ENCODE peak calls at places on chromosomes 4 and X, in seven cellular contexts. One of them, this sample, is unnamed.
A peak's percentile ranks its signal among the peaks of the same experiment; 100 is the strongest.

GRCh38 chr4:104425003-104425402 is 69.7 kb downstream of the CXXC4 start:
- DNase-seq in astrocyte: no peak
- DNase-seq in A172: no peak
- DNase-seq in CD14-positive monocyte: no peak
- DNase-seq in ACHN: no peak
- DNase-seq in CD8-positive, alpha-beta memory T cell: no peak
- DNase-seq in putamen: peak; percentile 50
- DNase-seq in this sample: no peak

GRCh38 chr4:108492816-108493595 is 127.4 kb upstream of the RPL34 start:
- DNase-seq in astrocyte: peak; percentile 10
- DNase-seq in putamen: no peak
- DNase-seq in A172: no peak
- DNase-seq in ACHN: peak; percentile 40
- DNase-seq in CD14-positive monocyte: no peak
- DNase-seq in CD8-positive, alpha-beta memory T cell: no peak
- DNase-seq in this sample: no peak

GRCh38 chr4:169229571-169230028 is 41.2 kb downstream of the SH3RF1 start:
- DNase-seq in A172: peak; percentile 95
- DNase-seq in CD8-positive, alpha-beta memory T cell: no peak
- DNase-seq in CD14-positive monocyte: no peak
- DNase-seq in putamen: peak; percentile 42
- DNase-seq in ACHN: peak; percentile 89
- DNase-seq in astrocyte: peak; percentile 97
- DNase-seq in this sample: peak; percentile 82

GRCh38 chrX:114075073-114075673 is 508.7 kb upstream of the HTR2C start:
- DNase-seq in CD14-positive monocyte: no peak
- DNase-seq in ACHN: no peak
- DNase-seq in astrocyte: no peak
- DNase-seq in CD8-positive, alpha-beta memory T cell: no peak
- DNase-seq in A172: no peak
- DNase-seq in putamen: no peak
- DNase-seq in this sample: no peak

GRCh38 chrX:17580529-17581155 is 156.7 kb upstream of the SCML1 start:
- DNase-seq in CD8-positive, alpha-beta memory T cell: no peak
- DNase-seq in CD14-positive monocyte: no peak
- DNase-seq in ACHN: peak; percentile 83
- DNase-seq in putamen: no peak
- DNase-seq in A172: peak; percentile 62
- DNase-seq in astrocyte: peak; percentile 86
- DNase-seq in this sample: peak; percentile 74

GRCh38 chr4:184825394-184826314 is at the start of gene ACSL1:
- DNase-seq in putamen: peak; percentile 85
- DNase-seq in CD8-positive, alpha-beta memory T cell: peak; percentile 78
- DNase-seq in CD14-positive monocyte: peak; percentile 83
- DNase-seq in A172: no peak
- DNase-seq in ACHN: peak; percentile 64
- DNase-seq in astrocyte: peak; percentile 37
- DNase-seq in this sample: peak; percentile 29

GRCh38 chr4:148052448-148052847 is 320.6 kb downstream of the ARHGAP10 start:
- DNase-seq in A172: no peak
- DNase-seq in ACHN: no peak
- DNase-seq in CD14-positive monocyte: no peak
- DNase-seq in CD8-positive, alpha-beta memory T cell: peak; percentile 70
- DNase-seq in putamen: no peak
- DNase-seq in astrocyte: no peak
- DNase-seq in this sample: no peak

GRCh38 chr4:86891785-86892638 is at the start of gene C4orf36:
- DNase-seq in A172: peak; percentile 49
- DNase-seq in ACHN: peak; percentile 64
- DNase-seq in CD8-positive, alpha-beta memory T cell: no peak
- DNase-seq in astrocyte: peak; percentile 31
- DNase-seq in putamen: peak; percentile 60
- DNase-seq in CD14-positive monocyte: no peak
- DNase-seq in this sample: peak; percentile 53

GRCh38 chrX:39852496-39852895 is 245.3 kb downstream of the BCOR start:
- DNase-seq in ACHN: no peak
- DNase-seq in A172: no peak
- DNase-seq in astrocyte: no peak
- DNase-seq in putamen: no peak
- DNase-seq in CD14-positive monocyte: no peak
- DNase-seq in CD8-positive, alpha-beta memory T cell: no peak
- DNase-seq in this sample: no peak

GRCh38 chr4:139278450-139278849 is 1.6 kb downstream of the MGARP start:
- DNase-seq in CD14-positive monocyte: no peak
- DNase-seq in ACHN: no peak
- DNase-seq in CD8-positive, alpha-beta memory T cell: no peak
- DNase-seq in putamen: no peak
- DNase-seq in astrocyte: no peak
- DNase-seq in A172: no peak
- DNase-seq in this sample: no peak

GRCh38 chr4:150212927-150213326 is 134.7 kb downstream of the DCLK2 start:
- DNase-seq in A172: peak; percentile 11
- DNase-seq in ACHN: no peak
- DNase-seq in putamen: no peak
- DNase-seq in CD8-positive, alpha-beta memory T cell: no peak
- DNase-seq in astrocyte: no peak
- DNase-seq in CD14-positive monocyte: no peak
- DNase-seq in this sample: no peak

GRCh38 chrX:36898301-36898700 is 109.9 kb upstream of the FAM47C start:
- DNase-seq in ACHN: peak; percentile 4
- DNase-seq in putamen: no peak
- DNase-seq in CD14-positive monocyte: no peak
- DNase-seq in CD8-positive, alpha-beta memory T cell: no peak
- DNase-seq in A172: peak; percentile 4
- DNase-seq in astrocyte: no peak
- DNase-seq in this sample: no peak

GRCh38 chr4:39353478-39354177 is 12.5 kb downstream of the RFC1 start:
- DNase-seq in ACHN: peak; percentile 45
- DNase-seq in A172: peak; percentile 53
- DNase-seq in astrocyte: peak; percentile 41
- DNase-seq in CD8-positive, alpha-beta memory T cell: peak; percentile 59
- DNase-seq in CD14-positive monocyte: no peak
- DNase-seq in putamen: peak; percentile 19
- DNase-seq in this sample: peak; percentile 21

GRCh38 chr4:86092684-86093083 is 267.2 kb downstream of the MAPK10 start:
- DNase-seq in ACHN: peak; percentile 68
- DNase-seq in putamen: no peak
- DNase-seq in CD14-positive monocyte: no peak
- DNase-seq in astrocyte: peak; percentile 84
- DNase-seq in A172: peak; percentile 53
- DNase-seq in CD8-positive, alpha-beta memory T cell: no peak
- DNase-seq in this sample: peak; percentile 66